ENCODE peak calls at places on chromosomes 5 and 9, in eight cellular contexts. Z is psoas muscle; T is mesenchymal stem cell; A is heart right ventricle; C is CD4-positive, CD25-positive, alpha-beta regulatory T cell; J is aorta; I is cardiac muscle cell; K is SK-N-MC. V is an unnamed sample. For H3K9me3, the result is how much of the 10 kb centered on the place peaks cover.

GRCh38 chr9:12426198-12426864 is 266.9 kb upstream of the TYRP1 start:
- DNase-seq in Z (no peak), T (peak), A (no peak), C (no peak), J (no peak), I (peak), K (peak), V (no peak)

GRCh38 chr5:133117930-133118445 is 66.2 kb downstream of the HSPA4 start:
- DNase-seq in Z (no peak), T (no peak), A (no peak), C (no peak), J (no peak), I (no peak), K (no peak), V (no peak)

GRCh38 chr9:123248630-123249029 is 19.8 kb downstream of the STRBP start:
- DNase-seq in Z (no peak), T (no peak), A (no peak), C (no peak), J (no peak), I (no peak), K (no peak), V (no peak)

GRCh38 chr5:85484982-85485574 is 1100.4 kb upstream of the EDIL3 start:
- DNase-seq in Z (no peak), T (no peak), A (no peak), C (no peak), J (no peak), I (no peak), K (peak), V (no peak)

GRCh38 chr9:71446081-71446480 is 322.2 kb downstream of the CEMIP2 start:
- DNase-seq in Z (no peak), T (no peak), A (no peak), C (no peak), J (no peak), I (no peak), K (no peak), V (no peak)

GRCh38 chr9:105842023-105842644 is 147.8 kb downstream of the TMEM38B start:
- DNase-seq in Z (no peak), T (peak), A (no peak), C (no peak), J (no peak), I (peak), K (peak), V (no peak)

GRCh38 chr9:17134396-17134842 is 421 bp upstream of the CNTLN start:
- DNase-seq in Z (no peak), T (peak), A (no peak), C (no peak), J (no peak), I (no peak), K (no peak), V (no peak)

GRCh38 chr9:104875320-104875719 is 52.6 kb downstream of the ABCA1 start:
- DNase-seq in Z (no peak), T (no peak), A (no peak), C (no peak), J (no peak), I (no peak), K (no peak), V (no peak)

GRCh38 chr9:116391306-116391900 is 237.8 kb downstream of the PAPPA start:
- DNase-seq in Z (no peak), T (peak), A (no peak), C (no peak), J (no peak), I (peak), K (no peak), V (no peak)

GRCh38 chr9:137490532-137491186 is 31.5 kb upstream of the NSMF start:
- DNase-seq in Z (no peak), T (no peak), A (no peak), C (no peak), J (no peak), I (peak), K (no peak), V (no peak)

GRCh38 chr9:14245901-14246525 is 67.9 kb downstream of the NFIB start:
- DNase-seq in Z (no peak), T (peak), A (no peak), C (no peak), J (no peak), I (no peak), K (no peak), V (no peak)

GRCh38 chr5:61809651-61810050 is 477.6 kb downstream of the ZSWIM6 start:
- DNase-seq in Z (no peak), T (no peak), A (no peak), C (no peak), J (no peak), I (no peak), K (no peak), V (no peak)

GRCh38 chr5:146466521-146467349 is 19.6 kb downstream of the TCERG1 start:
- DNase-seq in Z (no peak), T (peak), A (no peak), C (no peak), J (no peak), I (peak), K (no peak), V (no peak)

GRCh38 chr5:14036947-14037346 is 92.5 kb upstream of the DNAH5 start:
- DNase-seq in Z (no peak), T (peak), A (no peak), C (no peak), J (no peak), I (no peak), K (no peak), V (no peak)

GRCh38 chr9:98328141-98328540 is 72.7 kb upstream of the TBC1D2 start:
- DNase-seq in Z (no peak), T (no peak), A (no peak), C (no peak), J (no peak), I (no peak), K (no peak), V (no peak)

GRCh38 chr5:172648008-172648359 is 6.9 kb downstream of the NEURL1B start:
- DNase-seq in Z (no peak), T (no peak), A (no peak), C (no peak), J (peak), I (no peak), K (no peak), V (no peak)

GRCh38 chr9:3863114-3863528 is 337.3 kb upstream of the RFX3 start:
- DNase-seq in Z (peak), T (peak), A (no peak), C (no peak), J (peak), I (no peak), K (no peak), V (no peak)

GRCh38 chr5:138568061-138568824 is 7.0 kb downstream of the HSPA9 start:
- DNase-seq in Z (no peak), T (peak), A (no peak), C (no peak), J (no peak), I (no peak), K (no peak), V (no peak)

GRCh38 chr5:78511116-78511906 is 137.3 kb downstream of the LHFPL2 start:
- DNase-seq in Z (no peak), T (no peak), A (no peak), C (no peak), J (peak), I (no peak), K (no peak), V (no peak)

GRCh38 chr5:139462582-139463276 is at the start of gene ECSCR:
- DNase-seq in Z (no peak), T (no peak), A (peak), C (no peak), J (no peak), I (no peak), K (no peak), V (no peak)

GRCh38 chr5:66518753-66519152 is 77.4 kb upstream of the MAST4 start:
- DNase-seq in Z (no peak), T (no peak), A (no peak), C (no peak), J (no peak), I (peak), K (peak), V (no peak)

GRCh38 chr5:174872271-174872670 is 147.9 kb downstream of the MSX2 start:
- DNase-seq in Z (no peak), T (no peak), A (no peak), C (no peak), J (no peak), I (no peak), K (no peak), V (no peak)

GRCh38 chr5:106882035-106882434 is 788.7 kb downstream of the EFNA5 start:
- DNase-seq in Z (no peak), T (no peak), A (no peak), C (no peak), J (no peak), I (no peak), K (peak), V (no peak)

GRCh38 chr5:75034137-75034739 is 18.1 kb downstream of the GCNT4 start:
- DNase-seq in Z (no peak), T (no peak), A (no peak), C (peak), J (no peak), I (no peak), K (no peak), V (no peak)

GRCh38 chr5:173963107-173963506 is 25.9 kb upstream of the C5orf47 start:
- DNase-seq in Z (no peak), T (peak), A (no peak), C (no peak), J (no peak), I (no peak), K (no peak), V (no peak)

GRCh38 chr9:121725008-121725795 is 73.8 kb downstream of the DAB2IP start:
- DNase-seq in Z (peak), T (peak), A (peak), C (no peak), J (peak), I (peak), K (no peak), V (no peak)

GRCh38 chr9:5868235-5868634 is 22.5 kb upstream of the MLANA start:
- DNase-seq in Z (no peak), T (no peak), A (no peak), C (no peak), J (no peak), I (no peak), K (no peak), V (no peak)

GRCh38 chr5:168935183-168935582 is 356.0 kb upstream of the PANK3 start:
- DNase-seq in Z (no peak), T (no peak), A (no peak), C (no peak), J (no peak), I (no peak), K (no peak), V (no peak)

GRCh38 chr9:68749579-68750159 is 44.6 kb downstream of the PIP5K1B start:
- DNase-seq in Z (no peak), T (no peak), A (no peak), C (no peak), J (no peak), I (no peak), K (no peak), V (no peak)

GRCh38 chr9:3441197-3441816 is 84.5 kb downstream of the RFX3 start:
- DNase-seq in Z (no peak), T (peak), A (no peak), C (peak), J (peak), I (peak), K (peak), V (no peak)

GRCh38 chr5:5995819-5996218 is 382.5 kb downstream of the MED10 start:
- DNase-seq in Z (no peak), T (no peak), A (no peak), C (no peak), J (no peak), I (no peak), K (no peak), V (no peak)

GRCh38 chr9:136643596-136644342 is 18.9 kb upstream of the EGFL7 start:
- DNase-seq in Z (no peak), T (no peak), A (peak), C (no peak), J (peak), I (no peak), K (no peak), V (no peak)

GRCh38 chr5:72463499-72464052 is 43.6 kb downstream of the ZNF366 start:
- DNase-seq in Z (no peak), T (no peak), A (no peak), C (no peak), J (no peak), I (no peak), K (no peak), V (no peak)

GRCh38 chr9:90698874-90699440 is 56.3 kb upstream of the DIRAS2 start:
- DNase-seq in Z (no peak), T (no peak), A (no peak), C (no peak), J (no peak), I (no peak), K (no peak), V (no peak)

GRCh38 chr9:108549184-108549583 is 306.6 kb downstream of the ACTL7B start:
- DNase-seq in Z (no peak), T (peak), A (no peak), C (no peak), J (no peak), I (no peak), K (no peak), V (no peak)

GRCh38 chr9:135971892-135972291 is 10.7 kb upstream of the UBAC1 start:
- DNase-seq in Z (no peak), T (no peak), A (no peak), C (peak), J (no peak), I (peak), K (no peak), V (peak)

GRCh38 chr9:74609671-74610416 is 112.7 kb downstream of the RORB start:
- DNase-seq in Z (no peak), T (no peak), A (no peak), C (no peak), J (no peak), I (no peak), K (no peak), V (no peak)

GRCh38 chr9:20271107-20271506 is 351.2 kb downstream of the MLLT3 start:
- DNase-seq in Z (no peak), T (no peak), A (no peak), C (peak), J (no peak), I (no peak), K (no peak), V (no peak)

GRCh38 chr9:20270176-20270575 is 352.1 kb downstream of the MLLT3 start:
- DNase-seq in Z (no peak), T (no peak), A (no peak), C (no peak), J (no peak), I (no peak), K (no peak), V (no peak)

GRCh38 chr9:20276762-20277161 is 345.5 kb downstream of the MLLT3 start:
- DNase-seq in Z (no peak), T (no peak), A (no peak), C (no peak), J (no peak), I (no peak), K (no peak), V (no peak)

GRCh38 chr9:20269620-20270019 is 352.7 kb downstream of the MLLT3 start:
- DNase-seq in Z (no peak), T (no peak), A (no peak), C (no peak), J (no peak), I (no peak), K (no peak), V (no peak)

GRCh38 chr9:20271723-20272122 is 350.6 kb downstream of the MLLT3 start:
- DNase-seq in Z (no peak), T (no peak), A (no peak), C (no peak), J (no peak), I (no peak), K (no peak), V (no peak)
- H3K9me3 ChIP-seq in Z (under half), T (under half), A (under half), C (under half), J (under half), I (under half), K (under half), V (under half)

DNA sequence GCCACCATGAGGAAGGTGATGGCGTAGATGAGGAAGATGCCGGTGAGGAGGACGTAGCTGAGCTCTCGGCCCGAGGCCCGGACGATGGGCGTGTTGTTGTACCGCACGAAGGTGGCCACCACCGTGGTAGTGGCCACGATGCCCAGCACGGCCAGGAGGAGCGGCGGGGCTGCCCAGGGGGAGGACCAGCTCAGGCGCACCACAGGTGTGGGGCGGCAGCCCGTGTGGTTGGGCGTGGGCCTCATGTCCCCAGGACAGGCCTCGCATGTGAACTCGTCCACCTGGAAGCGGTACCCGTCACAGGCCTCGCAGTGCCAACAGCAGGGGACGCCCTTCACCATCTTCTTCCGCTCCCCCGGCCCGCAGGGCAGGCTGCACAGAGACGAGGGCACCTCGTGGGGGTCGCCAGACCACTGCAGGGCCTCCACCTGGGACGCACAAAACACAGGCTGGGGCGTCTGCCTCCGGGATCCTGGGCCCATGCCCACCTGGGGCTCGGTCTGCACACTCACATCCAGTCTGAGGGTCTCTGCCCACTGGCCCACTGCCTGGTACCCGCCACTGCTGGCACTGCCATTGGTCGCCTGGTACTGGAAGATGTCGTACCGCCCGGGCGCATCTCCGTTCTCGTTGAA is 8.7 kb downstream of the GRM6 start:
- DNase-seq in Z (no peak), T (no peak), A (no peak), C (no peak), J (no peak), I (no peak), K (no peak), V (no peak)
- H3K9me3 ChIP-seq in Z (under half), T (under half), A (under half), C (under half), J (under half), I (under half), K (under half), V (under half)

GRCh38 chr5:122790354-122791123 is 15.7 kb downstream of the SNX2 start:
- DNase-seq in Z (no peak), T (no peak), A (no peak), C (no peak), J (no peak), I (no peak), K (no peak), V (no peak)

GRCh38 chr5:122788371-122788770 is 13.5 kb downstream of the SNX2 start:
- DNase-seq in Z (no peak), T (no peak), A (no peak), C (no peak), J (no peak), I (no peak), K (no peak), V (no peak)

GRCh38 chr5:122785294-122785693 is 10.4 kb downstream of the SNX2 start:
- DNase-seq in Z (no peak), T (no peak), A (no peak), C (no peak), J (no peak), I (no peak), K (no peak), V (no peak)

GRCh38 chr5:122789461-122790171 is 14.7 kb downstream of the SNX2 start:
- DNase-seq in Z (no peak), T (no peak), A (no peak), C (no peak), J (no peak), I (no peak), K (no peak), V (no peak)

DNA sequence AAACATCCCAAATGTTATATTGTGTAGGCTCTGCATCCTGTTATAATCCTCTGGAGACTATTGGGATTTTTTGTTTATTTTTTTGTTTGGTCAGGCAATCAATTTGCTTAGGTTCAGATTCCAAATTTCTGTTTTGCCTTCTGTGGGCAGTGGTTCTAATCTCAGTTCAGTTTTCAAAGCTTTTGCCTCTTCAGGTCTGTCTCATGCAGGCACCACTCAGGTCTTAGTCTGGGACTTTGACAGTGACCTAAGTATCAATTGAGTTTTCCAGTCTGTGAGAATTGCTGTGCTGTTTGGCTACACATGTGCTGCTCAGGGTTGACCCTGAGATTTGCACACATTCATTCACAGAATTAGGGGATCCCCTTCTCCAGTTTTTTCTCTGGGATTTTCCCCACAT is 14.1 kb downstream of the SNX2 start:
- DNase-seq in Z (no peak), T (no peak), A (no peak), C (no peak), J (no peak), I (no peak), K (no peak), V (no peak)
- H3K9me3 ChIP-seq in Z (under half), T (under half), A (under half), C (under half), J (under half), I (under half), K (under half), V (under half)

GRCh38 chr5:108375768-108376167 is 6.1 kb downstream of the FBXL17 start:
- DNase-seq in Z (no peak), T (no peak), A (no peak), C (no peak), J (no peak), I (no peak), K (no peak), V (no peak)
- H3K9me3 ChIP-seq in Z (under half), T (under half), A (under half), C (under half), J (under half), I (under half), K (under half), V (under half)

GRCh38 chr9:103355000-103355399 is 359.9 kb downstream of the CYLC2 start:
- DNase-seq in Z (no peak), T (no peak), A (no peak), C (no peak), J (no peak), I (no peak), K (no peak), V (no peak)
- H3K9me3 ChIP-seq in Z (under half), T (under half), A (under half), C (under half), J (under half), I (under half), K (under half), V (under half)

GRCh38 chr5:45109062-45109461 is 300.3 kb downstream of the MRPS30 start:
- DNase-seq in Z (no peak), T (no peak), A (no peak), C (no peak), J (no peak), I (no peak), K (no peak), V (no peak)

GRCh38 chr5:45109636-45110035 is 300.9 kb downstream of the MRPS30 start:
- DNase-seq in Z (no peak), T (no peak), A (no peak), C (no peak), J (no peak), I (no peak), K (no peak), V (no peak)

GRCh38 chr5:45110399-45110798 is 301.7 kb downstream of the MRPS30 start:
- DNase-seq in Z (no peak), T (no peak), A (no peak), C (no peak), J (no peak), I (no peak), K (no peak), V (no peak)

GRCh38 chr5:45113726-45114125 is 305.0 kb downstream of the MRPS30 start:
- DNase-seq in Z (no peak), T (peak), A (no peak), C (no peak), J (no peak), I (no peak), K (no peak), V (no peak)
- H3K9me3 ChIP-seq in Z (under half), T (under half), A (under half), C (under half), J (under half), I (under half), K (under half), V (under half)

GRCh38 chr5:19240150-19240549 is 747.9 kb downstream of the CDH18 start:
- DNase-seq in Z (no peak), T (peak), A (no peak), C (no peak), J (no peak), I (peak), K (peak), V (no peak)

GRCh38 chr5:19233573-19233972 is 754.4 kb downstream of the CDH18 start:
- DNase-seq in Z (no peak), T (no peak), A (no peak), C (no peak), J (no peak), I (no peak), K (no peak), V (no peak)

GRCh38 chr5:19229210-19229835 is 758.7 kb downstream of the CDH18 start:
- DNase-seq in Z (no peak), T (no peak), A (no peak), C (no peak), J (no peak), I (no peak), K (no peak), V (no peak)

DNA sequence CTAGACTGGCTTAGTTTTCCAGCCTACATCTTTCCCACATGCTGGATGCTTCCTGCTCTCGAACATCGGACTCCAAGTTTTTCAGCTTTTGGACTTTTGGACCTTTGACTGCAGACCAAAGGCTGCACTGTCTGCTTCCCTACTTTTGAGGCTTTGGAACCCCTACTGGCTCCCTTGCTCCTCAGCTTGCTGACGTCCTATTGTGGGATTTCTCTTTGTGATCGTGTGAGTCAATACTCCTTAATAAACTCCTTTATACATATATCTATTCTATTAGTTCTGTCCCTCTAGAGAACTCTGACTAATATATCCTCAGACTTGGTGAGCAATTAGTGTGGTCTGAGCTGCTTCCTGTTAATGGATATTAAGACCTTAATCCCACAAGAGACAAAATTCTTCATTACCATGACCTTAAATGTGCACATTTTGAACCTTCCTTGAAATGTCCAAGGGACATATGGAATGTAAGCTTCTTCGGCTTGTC is 752.9 kb downstream of the CDH18 start:
- DNase-seq in Z (no peak), T (peak), A (no peak), C (no peak), J (no peak), I (no peak), K (no peak), V (no peak)
- H3K9me3 ChIP-seq in Z (under half), T (under half), A (under half), C (under half), J (under half), I (under half), K (under half), V (under half)